ENCODE peak calls at places on chromosomes 12 and 14, in eight cellular contexts. Y, W, L, E, T, M, U and K are unnamed samples.

GRCh38 chr14:99338313-99338712 is 66.3 kb upstream of the BCL11B start:
- DNase-seq in M (no peak), E (no peak), U (no peak), Y (no peak), L (no peak), T (no peak), W (no peak), K (no peak)

GRCh38 chr14:54686219-54686870 is 119.4 kb downstream of the SAMD4A start:
- DNase-seq in E (no peak), M (peak), W (no peak), T (no peak), U (peak), Y (peak), L (peak), K (peak)

GRCh38 chr14:105325716-105326567 is 11.4 kb downstream of the PACS2 start:
- DNase-seq in Y (no peak), L (no peak), W (no peak), M (no peak), E (no peak), U (no peak), T (no peak), K (no peak)

GRCh38 chr12:79252358-79253075 is 387.9 kb downstream of the SYT1 start:
- DNase-seq in E (no peak), Y (no peak), T (no peak), W (no peak), L (no peak), M (no peak), U (no peak), K (no peak)

GRCh38 chr12:90253674-90254181 is 545.1 kb upstream of the ATP2B1 start:
- DNase-seq in U (peak), T (peak), L (peak), Y (peak), M (peak), W (peak), E (peak), K (peak)

GRCh38 chr12:49017764-49018281 is 753 bp downstream of the PRKAG1 start:
- DNase-seq in L (no peak), T (peak), Y (no peak), E (peak), U (no peak), M (no peak), W (no peak), K (no peak)

GRCh38 chr14:95101736-95102677 is 55.3 kb downstream of the DICER1 start:
- DNase-seq in W (no peak), E (no peak), L (no peak), T (no peak), U (no peak), Y (no peak), M (no peak), K (no peak)

GRCh38 chr12:29611906-29612305 is 114.4 kb upstream of the OVCH1 start:
- DNase-seq in L (peak), E (no peak), M (no peak), Y (no peak), U (no peak), W (no peak), T (no peak), K (no peak)

GRCh38 chr12:88698471-88698870 is 118.2 kb upstream of the KITLG start:
- DNase-seq in U (no peak), Y (no peak), W (no peak), E (no peak), M (no peak), L (no peak), T (no peak), K (no peak)

GRCh38 chr12:120684523-120684932 is 2.4 kb upstream of the MLEC start:
- DNase-seq in T (no peak), U (peak), E (no peak), M (no peak), L (peak), W (no peak), Y (no peak), K (no peak)

GRCh38 chr14:32249780-32250179 is 46.7 kb upstream of the RNU6-8 start:
- DNase-seq in Y (no peak), W (no peak), M (no peak), T (no peak), E (no peak), L (no peak), U (no peak), K (no peak)

GRCh38 chr14:92443741-92444140 is 69.8 kb upstream of the RIN3 start:
- DNase-seq in T (no peak), U (no peak), L (no peak), E (no peak), Y (no peak), M (no peak), W (no peak), K (no peak)

GRCh38 chr12:93939641-93940040 is 208.7 kb upstream of the PLXNC1 start:
- DNase-seq in W (no peak), E (no peak), M (no peak), U (no peak), L (no peak), T (no peak), Y (no peak), K (no peak)

GRCh38 chr12:106415134-106415533 is 57.6 kb downstream of the POLR3B start:
- DNase-seq in W (no peak), L (peak), T (no peak), Y (no peak), M (peak), U (peak), E (no peak), K (no peak)

GRCh38 chr12:13173012-13173441 is 23.5 kb upstream of the EMP1 start:
- DNase-seq in U (peak), T (no peak), Y (no peak), L (no peak), W (no peak), M (peak), E (no peak), K (no peak)

GRCh38 chr12:126773491-126773890 is 1493.5 kb upstream of the TMEM132C start:
- DNase-seq in L (no peak), T (no peak), Y (no peak), E (no peak), U (no peak), M (no peak), W (no peak), K (no peak)

GRCh38 chr12:109157986-109158385 is 41.6 kb downstream of the ACACB start:
- DNase-seq in Y (no peak), U (no peak), L (no peak), M (no peak), W (no peak), E (peak), T (no peak), K (peak)

GRCh38 chr12:97396989-97397388 is 65.6 kb upstream of the RMST start:
- DNase-seq in L (no peak), E (no peak), U (no peak), W (no peak), T (no peak), M (no peak), Y (no peak), K (no peak)

GRCh38 chr12:26204612-26205289 is 9.4 kb downstream of the SSPN start:
- DNase-seq in T (no peak), M (no peak), Y (no peak), W (no peak), L (no peak), E (no peak), U (no peak), K (no peak)

GRCh38 chr12:105092336-105092735 is 8.1 kb upstream of the ALDH1L2 start:
- DNase-seq in M (no peak), U (no peak), L (no peak), T (no peak), E (no peak), W (no peak), Y (no peak), K (no peak)

GRCh38 chr14:101625336-101626097 is 64.2 kb downstream of the DIO3 start:
- DNase-seq in W (no peak), Y (no peak), U (no peak), L (no peak), M (no peak), T (no peak), E (peak), K (no peak)

GRCh38 chr14:95761436-95761835 is 47.5 kb upstream of the TCL1A start:
- DNase-seq in W (no peak), T (no peak), M (no peak), Y (no peak), L (no peak), E (no peak), U (no peak), K (no peak)